ENCODE peak calls at places on chromosomes 2 and 18, in nine cellular contexts. One of them, this sample, is unnamed.

GRCh38 chr2:190781604-190782198 is 98.9 kb upstream of the GLS start:
- DNase-seq in dorsolateral prefrontal cortex: no peak
- DNase-seq in upper lobe of right lung: no peak
- DNase-seq in coronary artery: no peak
- DNase-seq in endothelial cell: peak
- DNase-seq in AG09319: no peak
- DNase-seq in suprapubic skin: no peak
- DNase-seq in stomach: peak
- DNase-seq in CD4-positive, alpha-beta T cell: no peak
- DNase-seq in this sample: no peak

GRCh38 chr2:232781765-232782164 is 5.4 kb upstream of the KCNJ13 start:
- DNase-seq in suprapubic skin: no peak
- DNase-seq in AG09319: peak
- DNase-seq in dorsolateral prefrontal cortex: no peak
- DNase-seq in upper lobe of right lung: no peak
- DNase-seq in CD4-positive, alpha-beta T cell: no peak
- DNase-seq in coronary artery: no peak
- DNase-seq in endothelial cell: no peak
- DNase-seq in stomach: no peak
- DNase-seq in this sample: no peak

GRCh38 chr2:85799215-85799956 is 45.6 kb downstream of the ATOH8 start:
- DNase-seq in endothelial cell: no peak
- DNase-seq in coronary artery: peak
- DNase-seq in stomach: peak
- DNase-seq in CD4-positive, alpha-beta T cell: no peak
- DNase-seq in suprapubic skin: peak
- DNase-seq in AG09319: no peak
- DNase-seq in upper lobe of right lung: peak
- DNase-seq in dorsolateral prefrontal cortex: peak
- DNase-seq in this sample: no peak

GRCh38 chr18:58335223-58335622 is 291.2 kb downstream of the NEDD4L start:
- DNase-seq in coronary artery: no peak
- DNase-seq in stomach: no peak
- DNase-seq in suprapubic skin: no peak
- DNase-seq in endothelial cell: no peak
- DNase-seq in AG09319: no peak
- DNase-seq in CD4-positive, alpha-beta T cell: no peak
- DNase-seq in upper lobe of right lung: no peak
- DNase-seq in dorsolateral prefrontal cortex: no peak
- DNase-seq in this sample: no peak

GRCh38 chr2:237271698-237272097 is 142.3 kb downstream of the COL6A3 start:
- DNase-seq in AG09319: no peak
- DNase-seq in stomach: no peak
- DNase-seq in dorsolateral prefrontal cortex: no peak
- DNase-seq in upper lobe of right lung: no peak
- DNase-seq in endothelial cell: no peak
- DNase-seq in CD4-positive, alpha-beta T cell: no peak
- DNase-seq in suprapubic skin: no peak
- DNase-seq in coronary artery: no peak
- DNase-seq in this sample: no peak

GRCh38 chr18:79680100-79680879 is 687 bp downstream of the CTDP1 start:
- DNase-seq in coronary artery: no peak
- DNase-seq in dorsolateral prefrontal cortex: no peak
- DNase-seq in upper lobe of right lung: no peak
- DNase-seq in AG09319: no peak
- DNase-seq in CD4-positive, alpha-beta T cell: no peak
- DNase-seq in endothelial cell: peak
- DNase-seq in suprapubic skin: no peak
- DNase-seq in stomach: peak
- DNase-seq in this sample: no peak

GRCh38 chr2:157473585-157473984 is 29.7 kb upstream of the CYTIP start:
- DNase-seq in upper lobe of right lung: no peak
- DNase-seq in stomach: no peak
- DNase-seq in CD4-positive, alpha-beta T cell: no peak
- DNase-seq in suprapubic skin: no peak
- DNase-seq in AG09319: no peak
- DNase-seq in coronary artery: no peak
- DNase-seq in endothelial cell: no peak
- DNase-seq in dorsolateral prefrontal cortex: no peak
- DNase-seq in this sample: no peak

GRCh38 chr2:240643093-240643810 is 18.0 kb downstream of the GPR35 start:
- DNase-seq in dorsolateral prefrontal cortex: peak
- DNase-seq in suprapubic skin: no peak
- DNase-seq in endothelial cell: no peak
- DNase-seq in upper lobe of right lung: peak
- DNase-seq in stomach: peak
- DNase-seq in AG09319: no peak
- DNase-seq in coronary artery: no peak
- DNase-seq in CD4-positive, alpha-beta T cell: no peak
- DNase-seq in this sample: peak

GRCh38 chr2:67446504-67446911 is 49.4 kb downstream of the ETAA1 start:
- DNase-seq in coronary artery: no peak
- DNase-seq in AG09319: no peak
- DNase-seq in upper lobe of right lung: no peak
- DNase-seq in dorsolateral prefrontal cortex: no peak
- DNase-seq in endothelial cell: no peak
- DNase-seq in CD4-positive, alpha-beta T cell: no peak
- DNase-seq in suprapubic skin: no peak
- DNase-seq in stomach: no peak
- DNase-seq in this sample: no peak

GRCh38 chr2:223315813-223316212 is 263.8 kb downstream of the KCNE4 start:
- DNase-seq in upper lobe of right lung: no peak
- DNase-seq in AG09319: no peak
- DNase-seq in coronary artery: no peak
- DNase-seq in CD4-positive, alpha-beta T cell: no peak
- DNase-seq in stomach: no peak
- DNase-seq in suprapubic skin: no peak
- DNase-seq in endothelial cell: no peak
- DNase-seq in dorsolateral prefrontal cortex: no peak
- DNase-seq in this sample: no peak

GRCh38 chr18:13366977-13367892 is 148.7 kb downstream of the LDLRAD4 start:
- DNase-seq in dorsolateral prefrontal cortex: no peak
- DNase-seq in upper lobe of right lung: peak
- DNase-seq in suprapubic skin: no peak
- DNase-seq in AG09319: no peak
- DNase-seq in CD4-positive, alpha-beta T cell: no peak
- DNase-seq in endothelial cell: no peak
- DNase-seq in coronary artery: peak
- DNase-seq in stomach: no peak
- DNase-seq in this sample: peak

GRCh38 chr2:36650031-36650430 is 46.5 kb upstream of the VIT start:
- DNase-seq in dorsolateral prefrontal cortex: no peak
- DNase-seq in CD4-positive, alpha-beta T cell: no peak
- DNase-seq in AG09319: peak
- DNase-seq in endothelial cell: no peak
- DNase-seq in suprapubic skin: no peak
- DNase-seq in coronary artery: no peak
- DNase-seq in upper lobe of right lung: no peak
- DNase-seq in stomach: no peak
- DNase-seq in this sample: no peak

GRCh38 chr2:106575955-106576354 is 88.8 kb downstream of the CD8B2 start:
- DNase-seq in upper lobe of right lung: no peak
- DNase-seq in dorsolateral prefrontal cortex: no peak
- DNase-seq in stomach: no peak
- DNase-seq in suprapubic skin: no peak
- DNase-seq in endothelial cell: no peak
- DNase-seq in AG09319: peak
- DNase-seq in CD4-positive, alpha-beta T cell: no peak
- DNase-seq in coronary artery: no peak
- DNase-seq in this sample: peak

GRCh38 chr2:201260302-201260800 is at the start of gene CASP8:
- DNase-seq in coronary artery: no peak
- DNase-seq in suprapubic skin: no peak
- DNase-seq in stomach: peak
- DNase-seq in endothelial cell: no peak
- DNase-seq in dorsolateral prefrontal cortex: no peak
- DNase-seq in CD4-positive, alpha-beta T cell: peak
- DNase-seq in AG09319: no peak
- DNase-seq in upper lobe of right lung: no peak
- DNase-seq in this sample: no peak

GRCh38 chr2:26522325-26523120 is 44.6 kb upstream of the OTOF start:
- DNase-seq in stomach: no peak
- DNase-seq in dorsolateral prefrontal cortex: no peak
- DNase-seq in AG09319: no peak
- DNase-seq in suprapubic skin: peak
- DNase-seq in coronary artery: no peak
- DNase-seq in CD4-positive, alpha-beta T cell: no peak
- DNase-seq in endothelial cell: no peak
- DNase-seq in upper lobe of right lung: peak
- DNase-seq in this sample: no peak

GRCh38 chr2:132815522-132815921 is 145.5 kb upstream of the LYPD1 start:
- DNase-seq in endothelial cell: no peak
- DNase-seq in upper lobe of right lung: no peak
- DNase-seq in suprapubic skin: no peak
- DNase-seq in stomach: no peak
- DNase-seq in coronary artery: no peak
- DNase-seq in dorsolateral prefrontal cortex: no peak
- DNase-seq in AG09319: peak
- DNase-seq in CD4-positive, alpha-beta T cell: no peak
- DNase-seq in this sample: no peak

GRCh38 chr2:17538022-17538843 is 2.3 kb upstream of the VSNL1 start:
- DNase-seq in stomach: no peak
- DNase-seq in endothelial cell: peak
- DNase-seq in AG09319: no peak
- DNase-seq in suprapubic skin: peak
- DNase-seq in upper lobe of right lung: no peak
- DNase-seq in CD4-positive, alpha-beta T cell: no peak
- DNase-seq in dorsolateral prefrontal cortex: no peak
- DNase-seq in coronary artery: no peak
- DNase-seq in this sample: no peak

GRCh38 chr2:38260972-38261371 is 116.1 kb downstream of the ATL2 start:
- DNase-seq in coronary artery: no peak
- DNase-seq in AG09319: no peak
- DNase-seq in upper lobe of right lung: no peak
- DNase-seq in CD4-positive, alpha-beta T cell: no peak
- DNase-seq in dorsolateral prefrontal cortex: no peak
- DNase-seq in endothelial cell: no peak
- DNase-seq in suprapubic skin: no peak
- DNase-seq in stomach: no peak
- DNase-seq in this sample: no peak

GRCh38 chr2:45498661-45499550 is 112.2 kb downstream of the SRBD1 start:
- DNase-seq in CD4-positive, alpha-beta T cell: no peak
- DNase-seq in dorsolateral prefrontal cortex: no peak
- DNase-seq in suprapubic skin: no peak
- DNase-seq in stomach: no peak
- DNase-seq in AG09319: no peak
- DNase-seq in coronary artery: no peak
- DNase-seq in upper lobe of right lung: no peak
- DNase-seq in endothelial cell: no peak
- DNase-seq in this sample: no peak

GRCh38 chr2:238666543-238666942 is 181.3 kb upstream of the TWIST2 start:
- DNase-seq in coronary artery: no peak
- DNase-seq in suprapubic skin: no peak
- DNase-seq in endothelial cell: no peak
- DNase-seq in stomach: no peak
- DNase-seq in upper lobe of right lung: no peak
- DNase-seq in dorsolateral prefrontal cortex: no peak
- DNase-seq in AG09319: no peak
- DNase-seq in CD4-positive, alpha-beta T cell: no peak
- DNase-seq in this sample: no peak

GRCh38 chr2:231360401-231360800 is 35.1 kb upstream of the B3GNT7 start:
- DNase-seq in suprapubic skin: no peak
- DNase-seq in CD4-positive, alpha-beta T cell: no peak
- DNase-seq in upper lobe of right lung: no peak
- DNase-seq in coronary artery: peak
- DNase-seq in AG09319: no peak
- DNase-seq in dorsolateral prefrontal cortex: no peak
- DNase-seq in endothelial cell: no peak
- DNase-seq in stomach: peak
- DNase-seq in this sample: no peak

GRCh38 chr2:7748717-7749415 is 831.7 kb downstream of the RNF144A start:
- DNase-seq in endothelial cell: no peak
- DNase-seq in coronary artery: no peak
- DNase-seq in CD4-positive, alpha-beta T cell: no peak
- DNase-seq in AG09319: no peak
- DNase-seq in stomach: no peak
- DNase-seq in suprapubic skin: no peak
- DNase-seq in dorsolateral prefrontal cortex: no peak
- DNase-seq in upper lobe of right lung: no peak
- DNase-seq in this sample: no peak

DNA sequence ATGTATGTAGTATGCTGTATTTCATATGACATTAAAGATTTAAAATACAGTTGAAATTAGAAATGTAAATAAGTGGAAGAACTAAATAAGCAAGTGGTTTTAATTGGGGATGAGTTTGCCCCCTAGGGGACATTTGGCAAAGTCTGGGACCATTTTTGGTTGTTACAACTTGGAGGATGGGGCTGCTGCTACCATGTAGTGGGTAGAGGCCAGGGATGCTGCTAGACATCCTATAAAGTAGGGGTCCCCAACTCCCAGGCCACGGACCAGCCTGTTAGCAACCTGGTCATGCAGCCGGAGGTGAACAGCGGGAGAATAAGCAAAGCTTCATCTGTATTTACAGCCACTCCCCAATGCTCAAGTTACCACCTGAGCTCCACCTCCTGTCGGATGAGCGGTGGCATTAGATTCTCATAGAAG is 27.9 kb upstream of the ASNSD1 start:
- DNase-seq in upper lobe of right lung: no peak
- DNase-seq in dorsolateral prefrontal cortex: no peak
- DNase-seq in CD4-positive, alpha-beta T cell: no peak
- DNase-seq in endothelial cell: peak
- DNase-seq in stomach: no peak
- DNase-seq in AG09319: no peak
- DNase-seq in suprapubic skin: no peak
- DNase-seq in coronary artery: no peak
- DNase-seq in this sample: no peak
- TF ChIP-seq CTCF in upper lobe of right lung: peak
- TF ChIP-seq CTCF in dorsolateral prefrontal cortex: no peak
- TF ChIP-seq CTCF in CD4-positive, alpha-beta T cell: peak
- TF ChIP-seq CTCF in endothelial cell: peak
- TF ChIP-seq CTCF in stomach: no peak
- TF ChIP-seq CTCF in AG09319: peak
- TF ChIP-seq CTCF in suprapubic skin: no peak
- TF ChIP-seq CTCF in coronary artery: no peak
- TF ChIP-seq CTCF in this sample: peak

GRCh38 chr2:130830538-130830937 is 6.2 kb upstream of the ARHGEF4 start:
- DNase-seq in upper lobe of right lung: no peak
- DNase-seq in CD4-positive, alpha-beta T cell: no peak
- DNase-seq in AG09319: no peak
- DNase-seq in dorsolateral prefrontal cortex: no peak
- DNase-seq in endothelial cell: no peak
- DNase-seq in stomach: no peak
- DNase-seq in coronary artery: no peak
- DNase-seq in suprapubic skin: no peak
- DNase-seq in this sample: no peak
- TF ChIP-seq CTCF in upper lobe of right lung: no peak
- TF ChIP-seq CTCF in CD4-positive, alpha-beta T cell: no peak
- TF ChIP-seq CTCF in AG09319: no peak
- TF ChIP-seq CTCF in dorsolateral prefrontal cortex: no peak
- TF ChIP-seq CTCF in endothelial cell: no peak
- TF ChIP-seq CTCF in stomach: no peak
- TF ChIP-seq CTCF in coronary artery: no peak
- TF ChIP-seq CTCF in suprapubic skin: no peak
- TF ChIP-seq CTCF in this sample: no peak

GRCh38 chr2:15939854-15940660 is at the start of gene MYCN:
- DNase-seq in AG09319: no peak
- DNase-seq in endothelial cell: peak
- DNase-seq in suprapubic skin: peak
- DNase-seq in CD4-positive, alpha-beta T cell: no peak
- DNase-seq in dorsolateral prefrontal cortex: peak
- DNase-seq in upper lobe of right lung: no peak
- DNase-seq in coronary artery: no peak
- DNase-seq in stomach: peak
- DNase-seq in this sample: no peak
- TF ChIP-seq CTCF in AG09319: no peak
- TF ChIP-seq CTCF in endothelial cell: peak
- TF ChIP-seq CTCF in suprapubic skin: no peak
- TF ChIP-seq CTCF in CD4-positive, alpha-beta T cell: peak
- TF ChIP-seq CTCF in dorsolateral prefrontal cortex: peak
- TF ChIP-seq CTCF in upper lobe of right lung: no peak
- TF ChIP-seq CTCF in coronary artery: peak
- TF ChIP-seq CTCF in stomach: no peak
- TF ChIP-seq CTCF in this sample: peak

GRCh38 chr2:50786345-50786744 is 245.6 kb downstream of the NRXN1 start:
- DNase-seq in dorsolateral prefrontal cortex: no peak
- DNase-seq in endothelial cell: no peak
- DNase-seq in AG09319: no peak
- DNase-seq in suprapubic skin: no peak
- DNase-seq in coronary artery: no peak
- DNase-seq in CD4-positive, alpha-beta T cell: no peak
- DNase-seq in stomach: no peak
- DNase-seq in upper lobe of right lung: no peak
- DNase-seq in this sample: no peak
- TF ChIP-seq CTCF in dorsolateral prefrontal cortex: no peak
- TF ChIP-seq CTCF in endothelial cell: peak
- TF ChIP-seq CTCF in AG09319: no peak
- TF ChIP-seq CTCF in suprapubic skin: no peak
- TF ChIP-seq CTCF in coronary artery: no peak
- TF ChIP-seq CTCF in CD4-positive, alpha-beta T cell: no peak
- TF ChIP-seq CTCF in stomach: no peak
- TF ChIP-seq CTCF in upper lobe of right lung: no peak
- TF ChIP-seq CTCF in this sample: no peak

This sample was measured in osteocyte.